ENCODE peak calls at places on chromosomes 6 and 20, in four cellular contexts. One of them, this sample, is unnamed.
A peak's percentile ranks its signal among the peaks of the same experiment; 100 is the strongest.

GRCh38 chr6:25659633-25660368 is 7.8 kb downstream of the SCGN start:
- DNase-seq in IMR-90: no peak
- DNase-seq in GM12878: no peak
- DNase-seq in K562: no peak
- DNase-seq in this sample: no peak

GRCh38 chr6:85049282-85049681 is 284.9 kb upstream of the TBX18 start:
- DNase-seq in IMR-90: no peak
- DNase-seq in GM12878: no peak
- DNase-seq in K562: no peak
- DNase-seq in this sample: no peak

GRCh38 chr6:11900662-11901598 is 111.2 kb upstream of the HIVEP1 start:
- DNase-seq in IMR-90: no peak
- DNase-seq in GM12878: no peak
- DNase-seq in K562: no peak
- DNase-seq in this sample: no peak

GRCh38 chr20:54218470-54218869 is 10.6 kb downstream of the PFDN4 start:
- DNase-seq in IMR-90: no peak
- DNase-seq in GM12878: no peak
- DNase-seq in K562: no peak
- DNase-seq in this sample: no peak

GRCh38 chr6:152552616-152553209 is 84.4 kb downstream of the SYNE1 start:
- DNase-seq in IMR-90: peak; percentile 77
- DNase-seq in GM12878: peak; percentile 11
- DNase-seq in K562: peak; percentile 50
- DNase-seq in this sample: peak; percentile 36

GRCh38 chr6:87661016-87661415 is 41.0 kb downstream of the AKIRIN2 start:
- DNase-seq in IMR-90: peak; percentile 55
- DNase-seq in GM12878: no peak
- DNase-seq in K562: no peak
- DNase-seq in this sample: no peak

GRCh38 chr20:62924567-62925419 is 1.5 kb downstream of the DIDO1 start:
- DNase-seq in IMR-90: peak; percentile 34
- DNase-seq in GM12878: no peak
- DNase-seq in K562: no peak
- DNase-seq in this sample: no peak

GRCh38 chr20:25100914-25101313 is 19.0 kb upstream of the VSX1 start:
- DNase-seq in IMR-90: no peak
- DNase-seq in GM12878: no peak
- DNase-seq in K562: no peak
- DNase-seq in this sample: no peak

GRCh38 chr6:155509743-155510475 is 54.3 kb upstream of the NOX3 start:
- DNase-seq in IMR-90: no peak
- DNase-seq in GM12878: no peak
- DNase-seq in K562: no peak
- DNase-seq in this sample: no peak

GRCh38 chr6:110328231-110328630 is 29.9 kb downstream of the METTL24 start:
- DNase-seq in IMR-90: peak; percentile 63
- DNase-seq in GM12878: no peak
- DNase-seq in K562: no peak
- DNase-seq in this sample: no peak

GRCh38 chr6:129440691-129441090 is 269.3 kb downstream of the ARHGAP18 start:
- DNase-seq in IMR-90: peak; percentile 20
- DNase-seq in GM12878: no peak
- DNase-seq in K562: no peak
- DNase-seq in this sample: no peak

GRCh38 chr20:39076958-39077357 is 114.8 kb downstream of the DHX35 start:
- DNase-seq in IMR-90: no peak
- DNase-seq in GM12878: no peak
- DNase-seq in K562: no peak
- DNase-seq in this sample: no peak

GRCh38 chr6:79544299-79544927 is 7.2 kb upstream of the LCA5 start:
- DNase-seq in IMR-90: peak; percentile 46
- DNase-seq in GM12878: peak; percentile 44
- DNase-seq in K562: no peak
- DNase-seq in this sample: no peak

GRCh38 chr20:828987-829386 is 4.5 kb upstream of the FAM110A start:
- DNase-seq in IMR-90: no peak
- DNase-seq in GM12878: no peak
- DNase-seq in K562: peak; percentile 70
- DNase-seq in this sample: no peak

GRCh38 chr6:155056756-155057155 is 61.6 kb downstream of the TIAM2 start:
- DNase-seq in IMR-90: no peak
- DNase-seq in GM12878: no peak
- DNase-seq in K562: no peak
- DNase-seq in this sample: no peak

GRCh38 chr6:136685540-136686108 is 106.7 kb downstream of the MAP3K5 start:
- DNase-seq in IMR-90: peak; percentile 21
- DNase-seq in GM12878: no peak
- DNase-seq in K562: no peak
- DNase-seq in this sample: no peak

GRCh38 chr6:39302669-39303424 is 11.4 kb downstream of the KCNK17 start:
- DNase-seq in IMR-90: peak; percentile 47
- DNase-seq in GM12878: peak; percentile 39
- DNase-seq in K562: peak; percentile 93
- DNase-seq in this sample: peak; percentile 97

GRCh38 chr6:36679043-36679821 is 718 bp downstream of the CDKN1A start:
- DNase-seq in IMR-90: peak; percentile 63
- DNase-seq in GM12878: no peak
- DNase-seq in K562: peak; percentile 64
- DNase-seq in this sample: no peak

GRCh38 chr6:8731874-8732273 is 296.5 kb upstream of the SLC35B3 start:
- DNase-seq in IMR-90: no peak
- DNase-seq in GM12878: no peak
- DNase-seq in K562: no peak
- DNase-seq in this sample: no peak

GRCh38 chr20:63056236-63057132 is 49.7 kb upstream of the BHLHE23 start:
- DNase-seq in IMR-90: no peak
- DNase-seq in GM12878: no peak
- DNase-seq in K562: peak; percentile 78
- DNase-seq in this sample: peak; percentile 93

GRCh38 chr20:19828233-19828632 is 70.2 kb downstream of the RIN2 start:
- DNase-seq in IMR-90: peak; percentile 82
- DNase-seq in GM12878: peak; percentile 68
- DNase-seq in K562: no peak
- DNase-seq in this sample: no peak

GRCh38 chr6:166775180-166775922 is 148.3 kb upstream of the RPS6KA2 start:
- DNase-seq in IMR-90: peak; percentile 75
- DNase-seq in GM12878: no peak
- DNase-seq in K562: peak; percentile 82
- DNase-seq in this sample: no peak

GRCh38 chr6:76984572-76984971 is 478.7 kb downstream of the HTR1B start:
- DNase-seq in IMR-90: peak; percentile 7
- DNase-seq in GM12878: no peak
- DNase-seq in K562: no peak
- DNase-seq in this sample: no peak

GRCh38 chr6:84652356-84653026 is 111.9 kb downstream of the TBX18 start:
- DNase-seq in IMR-90: peak; percentile 92
- DNase-seq in GM12878: no peak
- DNase-seq in K562: no peak
- DNase-seq in this sample: no peak

GRCh38 chr6:53615633-53616449 is 49.7 kb downstream of the KLHL31 start:
- DNase-seq in IMR-90: peak; percentile 91
- DNase-seq in GM12878: no peak
- DNase-seq in K562: peak; percentile 28
- DNase-seq in this sample: no peak

GRCh38 chr6:42264146-42264851 is 46.6 kb upstream of the MRPS10 start:
- DNase-seq in IMR-90: no peak
- DNase-seq in GM12878: no peak
- DNase-seq in K562: no peak
- DNase-seq in this sample: no peak

GRCh38 chr6:137707590-137708360 is 159.3 kb upstream of the TNFAIP3 start:
- DNase-seq in IMR-90: peak; percentile 86
- DNase-seq in GM12878: peak; percentile 97
- DNase-seq in K562: peak; percentile 44
- DNase-seq in this sample: no peak

DNA sequence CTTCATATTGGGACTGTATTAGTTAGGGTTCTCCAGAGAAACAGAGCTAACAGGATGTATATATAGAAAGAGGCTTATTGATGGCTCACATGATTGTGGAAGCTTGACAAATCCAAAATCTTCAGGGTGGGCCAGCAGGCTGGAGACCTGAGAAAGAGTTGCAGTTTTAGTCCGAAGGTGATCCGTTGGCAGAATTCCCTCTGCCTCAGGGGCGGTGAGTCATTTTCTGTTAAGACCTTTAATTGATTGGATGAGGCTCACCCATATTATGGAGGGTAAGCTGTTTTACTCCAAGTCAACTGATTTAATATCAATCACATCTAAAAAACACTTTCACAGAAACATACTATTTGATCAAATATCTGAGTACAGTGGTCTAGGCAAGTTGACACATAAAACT is 113.6 kb downstream of the FLRT3 start:
- DNase-seq in IMR-90: no peak
- DNase-seq in GM12878: no peak
- DNase-seq in K562: no peak
- DNase-seq in this sample: no peak
- H3K4me2 ChIP-seq in IMR-90: no peak overlapping the region
- H3K4me2 ChIP-seq in GM12878: no peak overlapping the region
- H3K4me2 ChIP-seq in K562: no peak overlapping the region
- H3K4me2 ChIP-seq in this sample: no peak overlapping the region

GRCh38 chr6:112215901-112216300 is 38.5 kb downstream of the LAMA4 start:
- DNase-seq in IMR-90: peak; percentile 41
- DNase-seq in GM12878: no peak
- DNase-seq in K562: no peak
- DNase-seq in this sample: no peak

GRCh38 chr6:112218563-112218962 is 35.8 kb downstream of the LAMA4 start:
- DNase-seq in IMR-90: no peak
- DNase-seq in GM12878: no peak
- DNase-seq in K562: no peak
- DNase-seq in this sample: no peak

GRCh38 chr6:112216699-112217551 is 37.4 kb downstream of the LAMA4 start:
- DNase-seq in IMR-90: peak; percentile 95
- DNase-seq in GM12878: no peak
- DNase-seq in K562: no peak
- DNase-seq in this sample: no peak

GRCh38 chr6:112214749-112215269 is 39.6 kb downstream of the LAMA4 start:
- DNase-seq in IMR-90: peak; percentile 3
- DNase-seq in GM12878: no peak
- DNase-seq in K562: no peak
- DNase-seq in this sample: no peak
- TF ChIP-seq CHD1 in IMR-90: no peak
- TF ChIP-seq CHD1 in GM12878: no peak
- TF ChIP-seq CHD1 in K562: no peak
- TF ChIP-seq CHD1 in this sample: no peak

GRCh38 chr6:159715605-159716004 is 11.7 kb upstream of the WTAP start:
- DNase-seq in IMR-90: no peak
- DNase-seq in GM12878: no peak
- DNase-seq in K562: no peak
- DNase-seq in this sample: no peak

GRCh38 chr6:159714404-159714803 is 12.9 kb upstream of the WTAP start:
- DNase-seq in IMR-90: no peak
- DNase-seq in GM12878: no peak
- DNase-seq in K562: no peak
- DNase-seq in this sample: no peak

GRCh38 chr6:159716247-159717086 is 10.8 kb upstream of the WTAP start:
- DNase-seq in IMR-90: peak; percentile 98
- DNase-seq in GM12878: no peak
- DNase-seq in K562: no peak
- DNase-seq in this sample: no peak

GRCh38 chr6:159715168-159715567 is 12.1 kb upstream of the WTAP start:
- DNase-seq in IMR-90: no peak
- DNase-seq in GM12878: no peak
- DNase-seq in K562: no peak
- DNase-seq in this sample: no peak

DNA sequence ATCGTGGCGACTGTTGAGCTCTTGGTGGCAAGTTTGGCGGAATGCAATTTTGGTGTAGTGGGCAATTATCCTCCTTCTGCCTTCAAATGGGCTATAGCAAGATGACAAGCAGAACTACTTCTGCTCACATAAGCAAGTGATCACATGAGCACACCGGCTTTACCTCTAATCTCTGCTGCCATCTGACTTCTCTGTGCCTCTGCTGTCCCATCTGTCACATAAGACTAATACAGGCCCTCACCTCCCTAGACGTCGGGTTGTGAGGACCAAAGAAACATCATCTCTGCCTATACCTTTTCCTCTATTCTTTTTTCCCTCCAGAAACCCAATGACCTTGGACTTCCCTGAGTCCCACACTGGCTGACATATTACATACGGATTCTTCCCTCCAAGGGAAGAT is 13.3 kb upstream of the WTAP start:
- DNase-seq in IMR-90: no peak
- DNase-seq in GM12878: no peak
- DNase-seq in K562: no peak
- DNase-seq in this sample: no peak
- H3K4me2 ChIP-seq in IMR-90: no peak overlapping the region
- H3K4me2 ChIP-seq in GM12878: no peak overlapping the region
- H3K4me2 ChIP-seq in K562: no peak overlapping the region
- H3K4me2 ChIP-seq in this sample: no peak overlapping the region

DNA sequence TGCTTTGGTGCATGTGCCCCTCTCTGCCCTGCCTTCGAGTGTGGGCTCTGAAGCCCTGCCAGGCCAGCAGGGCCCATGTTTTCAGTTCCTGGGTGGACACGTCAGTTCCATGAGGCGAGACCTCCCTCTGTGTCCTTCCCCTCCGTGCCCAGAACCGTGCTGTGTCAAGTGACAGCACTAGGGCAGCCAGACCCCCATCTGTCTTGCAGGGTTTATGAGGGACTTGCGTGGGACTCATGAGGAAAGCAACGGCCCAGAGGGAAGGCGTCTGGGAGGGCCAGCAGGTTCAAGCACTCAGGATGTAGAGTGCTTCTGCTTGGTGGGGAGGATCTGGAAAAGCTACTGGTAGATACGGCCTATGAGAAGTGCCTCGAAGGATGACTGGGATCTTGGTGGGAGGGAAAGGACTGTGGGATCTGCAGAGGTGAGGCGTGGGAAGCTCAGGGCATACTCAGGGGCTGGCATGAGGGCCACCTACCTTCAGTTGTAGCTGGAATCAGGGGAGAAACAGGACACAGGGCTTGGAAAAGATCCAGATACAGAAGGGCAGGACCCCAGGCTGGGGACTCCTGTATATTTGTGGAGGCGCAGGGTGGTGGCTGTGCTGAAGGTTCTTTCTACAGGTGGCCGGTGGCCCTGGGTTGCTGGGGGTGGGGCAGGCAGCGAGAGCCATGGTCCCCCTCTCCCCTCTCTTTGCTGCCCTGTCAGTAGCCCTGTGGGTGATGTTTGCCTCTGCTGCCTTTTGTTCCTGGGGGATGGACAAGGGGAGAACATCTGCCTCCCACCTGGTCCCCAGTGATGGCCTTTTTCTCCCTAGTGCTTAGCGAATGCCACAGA is 5.5 kb downstream of the NPEPL1 start:
- DNase-seq in IMR-90: no peak
- DNase-seq in GM12878: no peak
- DNase-seq in K562: no peak
- DNase-seq in this sample: no peak
- TF ChIP-seq CHD1 in IMR-90: no peak
- TF ChIP-seq CHD1 in GM12878: no peak
- TF ChIP-seq CHD1 in K562: no peak
- TF ChIP-seq CHD1 in this sample: no peak

GRCh38 chr6:90098025-90098474 is 198.6 kb downstream of the BACH2 start:
- DNase-seq in IMR-90: peak; percentile 89
- DNase-seq in GM12878: no peak
- DNase-seq in K562: no peak
- DNase-seq in this sample: no peak
- H3K4me2 ChIP-seq in IMR-90: peak overlapping the region; percentile 4
- H3K4me2 ChIP-seq in GM12878: no peak overlapping the region
- H3K4me2 ChIP-seq in K562: no peak overlapping the region
- H3K4me2 ChIP-seq in this sample: no peak overlapping the region

GRCh38 chr20:46089076-46089337 is 755 bp downstream of the NCOA5 start:
- DNase-seq in IMR-90: peak; percentile 12
- DNase-seq in GM12878: no peak
- DNase-seq in K562: no peak
- DNase-seq in this sample: no peak
- TF ChIP-seq CHD1 in IMR-90: no peak
- TF ChIP-seq CHD1 in GM12878: no peak
- TF ChIP-seq CHD1 in K562: no peak
- TF ChIP-seq CHD1 in this sample: no peak

This sample was measured in H1.